ENCODE peak calls at places on chromosome 1, in five cellular contexts. One of them, this sample, is unnamed. For H3K27me3, the result is how much of the 10 kb centered on the place peaks cover.

GRCh38 chr1:210233495-210234253 is 1.1 kb downstream of the SERTAD4 start:
- DNase-seq in NT2/D1: peak
- DNase-seq in suprapubic skin: no peak
- DNase-seq in body of pancreas: no peak
- DNase-seq in aorta: peak
- DNase-seq in this sample: peak

GRCh38 chr1:217090073-217090911 is 367.1 kb upstream of the ESRRG start:
- DNase-seq in suprapubic skin: no peak
- DNase-seq in body of pancreas: no peak
- DNase-seq in aorta: no peak
- DNase-seq in NT2/D1: no peak
- DNase-seq in this sample: no peak

GRCh38 chr1:235943581-235944114 is 76.9 kb upstream of the LYST start:
- DNase-seq in suprapubic skin: no peak
- DNase-seq in NT2/D1: no peak
- DNase-seq in body of pancreas: no peak
- DNase-seq in aorta: no peak
- DNase-seq in this sample: peak

GRCh38 chr1:55380313-55380970 is 165.3 kb upstream of the USP24 start:
- DNase-seq in body of pancreas: no peak
- DNase-seq in suprapubic skin: no peak
- DNase-seq in aorta: peak
- DNase-seq in NT2/D1: no peak
- DNase-seq in this sample: no peak

GRCh38 chr1:54325705-54326461 is 80.3 kb downstream of the SSBP3 start:
- DNase-seq in body of pancreas: no peak
- DNase-seq in suprapubic skin: no peak
- DNase-seq in aorta: no peak
- DNase-seq in NT2/D1: no peak
- DNase-seq in this sample: no peak

GRCh38 chr1:68232354-68233148 is at the start of gene WLS:
- DNase-seq in body of pancreas: peak
- DNase-seq in NT2/D1: peak
- DNase-seq in suprapubic skin: peak
- DNase-seq in aorta: peak
- DNase-seq in this sample: peak

GRCh38 chr1:199751524-199751923 is 276.0 kb upstream of the NR5A2 start:
- DNase-seq in aorta: no peak
- DNase-seq in NT2/D1: no peak
- DNase-seq in body of pancreas: no peak
- DNase-seq in suprapubic skin: no peak
- DNase-seq in this sample: no peak

GRCh38 chr1:65478379-65479026 is 58.0 kb downstream of the LEPR start:
- DNase-seq in suprapubic skin: no peak
- DNase-seq in body of pancreas: no peak
- DNase-seq in NT2/D1: no peak
- DNase-seq in aorta: no peak
- DNase-seq in this sample: no peak

GRCh38 chr1:161086457-161086856 is 2.9 kb downstream of the NECTIN4 start:
- DNase-seq in body of pancreas: no peak
- DNase-seq in suprapubic skin: peak
- DNase-seq in NT2/D1: peak
- DNase-seq in aorta: no peak
- DNase-seq in this sample: no peak

GRCh38 chr1:241950390-241950789 is 7.2 kb upstream of the BECN2 start:
- DNase-seq in body of pancreas: no peak
- DNase-seq in suprapubic skin: no peak
- DNase-seq in NT2/D1: no peak
- DNase-seq in aorta: no peak
- DNase-seq in this sample: peak

GRCh38 chr1:157302724-157303123 is 164.5 kb upstream of the ETV3 start:
- DNase-seq in NT2/D1: no peak
- DNase-seq in aorta: no peak
- DNase-seq in suprapubic skin: no peak
- DNase-seq in body of pancreas: no peak
- DNase-seq in this sample: no peak

GRCh38 chr1:42777860-42778259 is 6.9 kb upstream of the TMEM269 start:
- DNase-seq in suprapubic skin: no peak
- DNase-seq in body of pancreas: no peak
- DNase-seq in aorta: no peak
- DNase-seq in NT2/D1: peak
- DNase-seq in this sample: peak

GRCh38 chr1:6448749-6449631 is 17.0 kb downstream of the TNFRSF25 start:
- DNase-seq in aorta: no peak
- DNase-seq in body of pancreas: no peak
- DNase-seq in suprapubic skin: no peak
- DNase-seq in NT2/D1: no peak
- DNase-seq in this sample: no peak

GRCh38 chr1:183245366-183245765 is 59.3 kb downstream of the LAMC2 start:
- DNase-seq in NT2/D1: no peak
- DNase-seq in aorta: no peak
- DNase-seq in body of pancreas: no peak
- DNase-seq in suprapubic skin: no peak
- DNase-seq in this sample: peak
- H3K27me3 ChIP-seq in NT2/D1: under half
- H3K27me3 ChIP-seq in aorta: under half
- H3K27me3 ChIP-seq in body of pancreas: under half
- H3K27me3 ChIP-seq in suprapubic skin: under half
- H3K27me3 ChIP-seq in this sample: under half

GRCh38 chr1:14682941-14683340 is 84.5 kb downstream of the KAZN start:
- DNase-seq in NT2/D1: no peak
- DNase-seq in body of pancreas: no peak
- DNase-seq in aorta: no peak
- DNase-seq in suprapubic skin: no peak
- DNase-seq in this sample: no peak
- H3K27me3 ChIP-seq in NT2/D1: under half
- H3K27me3 ChIP-seq in body of pancreas: under half
- H3K27me3 ChIP-seq in aorta: under half
- H3K27me3 ChIP-seq in suprapubic skin: under half
- H3K27me3 ChIP-seq in this sample: under half

DNA sequence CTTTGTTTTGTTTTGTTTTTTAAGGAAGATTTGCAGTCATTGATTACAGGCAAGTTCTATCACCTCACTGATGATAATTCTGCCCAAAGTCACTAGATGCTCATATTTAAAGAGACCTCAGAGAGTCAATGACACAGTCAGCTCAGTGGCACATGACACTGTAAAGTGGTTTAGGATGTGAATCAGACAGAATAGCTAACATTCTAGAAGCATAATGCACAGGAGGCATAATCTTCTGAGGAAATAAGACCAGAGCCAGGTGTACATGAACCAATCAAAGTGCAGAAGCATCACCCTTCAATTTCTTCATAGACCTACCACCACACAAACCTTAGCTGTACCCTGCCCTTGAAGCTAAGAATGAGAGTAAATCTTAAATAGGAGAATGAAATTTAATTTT is 268.5 kb downstream of the BRINP2 start:
- DNase-seq in body of pancreas: no peak
- DNase-seq in suprapubic skin: no peak
- DNase-seq in NT2/D1: no peak
- DNase-seq in aorta: no peak
- DNase-seq in this sample: peak
- H3K27me3 ChIP-seq in body of pancreas: under half
- H3K27me3 ChIP-seq in suprapubic skin: under half
- H3K27me3 ChIP-seq in NT2/D1: under half
- H3K27me3 ChIP-seq in aorta: under half
- H3K27me3 ChIP-seq in this sample: under half

GRCh38 chr1:3389093-3389833 is 65.2 kb upstream of the ARHGEF16 start:
- DNase-seq in suprapubic skin: no peak
- DNase-seq in aorta: no peak
- DNase-seq in NT2/D1: no peak
- DNase-seq in body of pancreas: no peak
- DNase-seq in this sample: no peak
- H3K27me3 ChIP-seq in suprapubic skin: half or more
- H3K27me3 ChIP-seq in aorta: under half
- H3K27me3 ChIP-seq in NT2/D1: under half
- H3K27me3 ChIP-seq in body of pancreas: under half
- H3K27me3 ChIP-seq in this sample: under half

GRCh38 chr1:109468903-109469302 is 2.6 kb downstream of the SYPL2 start:
- DNase-seq in body of pancreas: no peak
- DNase-seq in NT2/D1: no peak
- DNase-seq in aorta: no peak
- DNase-seq in suprapubic skin: no peak
- DNase-seq in this sample: no peak

GRCh38 chr1:109470245-109470644 is 3.9 kb downstream of the SYPL2 start:
- DNase-seq in aorta: no peak
- DNase-seq in suprapubic skin: no peak
- DNase-seq in NT2/D1: no peak
- DNase-seq in body of pancreas: no peak
- DNase-seq in this sample: no peak

GRCh38 chr1:109466440-109467300 is at the start of gene SYPL2:
- DNase-seq in aorta: peak
- DNase-seq in suprapubic skin: no peak
- DNase-seq in body of pancreas: peak
- DNase-seq in NT2/D1: peak
- DNase-seq in this sample: no peak

GRCh38 chr1:109467301-109467777 is 993 bp downstream of the SYPL2 start:
- DNase-seq in body of pancreas: no peak
- DNase-seq in NT2/D1: no peak
- DNase-seq in aorta: no peak
- DNase-seq in suprapubic skin: no peak
- DNase-seq in this sample: no peak

GRCh38 chr1:109466100-109466439 is 276 bp upstream of the SYPL2 start:
- DNase-seq in NT2/D1: no peak
- DNase-seq in suprapubic skin: no peak
- DNase-seq in aorta: no peak
- DNase-seq in body of pancreas: no peak
- DNase-seq in this sample: no peak
- H3K27me3 ChIP-seq in NT2/D1: under half
- H3K27me3 ChIP-seq in suprapubic skin: half or more
- H3K27me3 ChIP-seq in aorta: under half
- H3K27me3 ChIP-seq in body of pancreas: under half
- H3K27me3 ChIP-seq in this sample: half or more

DNA sequence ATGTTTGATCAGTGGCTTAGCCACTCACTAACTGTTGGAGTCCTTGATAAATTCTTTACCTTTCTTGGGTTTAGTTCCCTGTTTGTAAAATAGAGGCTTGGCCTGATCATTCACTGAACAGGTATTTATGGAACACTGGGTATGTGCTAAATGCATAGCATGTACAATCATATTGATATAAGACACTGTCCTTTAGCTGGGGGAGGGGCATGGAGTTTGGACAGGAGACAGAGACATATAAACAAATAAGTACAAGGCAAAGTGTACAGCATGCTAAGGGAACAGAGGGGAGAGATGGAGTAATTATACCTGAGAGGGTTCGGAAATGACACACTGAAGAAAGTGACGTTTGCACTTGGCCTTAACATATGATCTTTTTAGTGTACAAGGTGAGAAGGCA is 124.3 kb upstream of the CACNA1E start:
- DNase-seq in NT2/D1: no peak
- DNase-seq in body of pancreas: no peak
- DNase-seq in suprapubic skin: no peak
- DNase-seq in aorta: no peak
- DNase-seq in this sample: no peak
- H3K27me3 ChIP-seq in NT2/D1: under half
- H3K27me3 ChIP-seq in body of pancreas: under half
- H3K27me3 ChIP-seq in suprapubic skin: under half
- H3K27me3 ChIP-seq in aorta: under half
- H3K27me3 ChIP-seq in this sample: under half

GRCh38 chr1:28819020-28819419 is 7.0 kb downstream of the OPRD1 start:
- DNase-seq in NT2/D1: no peak
- DNase-seq in aorta: no peak
- DNase-seq in body of pancreas: no peak
- DNase-seq in suprapubic skin: no peak
- DNase-seq in this sample: no peak
- H3K27me3 ChIP-seq in NT2/D1: under half
- H3K27me3 ChIP-seq in aorta: under half
- H3K27me3 ChIP-seq in body of pancreas: under half
- H3K27me3 ChIP-seq in suprapubic skin: half or more
- H3K27me3 ChIP-seq in this sample: under half

GRCh38 chr1:231184891-231185290 is 23.0 kb downstream of the TRIM67 start:
- DNase-seq in NT2/D1: no peak
- DNase-seq in aorta: no peak
- DNase-seq in suprapubic skin: no peak
- DNase-seq in body of pancreas: no peak
- DNase-seq in this sample: no peak

GRCh38 chr1:231187556-231187955 is 25.7 kb downstream of the TRIM67 start:
- DNase-seq in aorta: no peak
- DNase-seq in NT2/D1: no peak
- DNase-seq in suprapubic skin: no peak
- DNase-seq in body of pancreas: no peak
- DNase-seq in this sample: no peak

GRCh38 chr1:231186356-231187115 is 24.7 kb downstream of the TRIM67 start:
- DNase-seq in NT2/D1: no peak
- DNase-seq in suprapubic skin: no peak
- DNase-seq in body of pancreas: no peak
- DNase-seq in aorta: no peak
- DNase-seq in this sample: no peak

GRCh38 chr1:231183875-231184590 is 22.2 kb downstream of the TRIM67 start:
- DNase-seq in suprapubic skin: no peak
- DNase-seq in aorta: no peak
- DNase-seq in NT2/D1: peak
- DNase-seq in body of pancreas: no peak
- DNase-seq in this sample: no peak

DNA sequence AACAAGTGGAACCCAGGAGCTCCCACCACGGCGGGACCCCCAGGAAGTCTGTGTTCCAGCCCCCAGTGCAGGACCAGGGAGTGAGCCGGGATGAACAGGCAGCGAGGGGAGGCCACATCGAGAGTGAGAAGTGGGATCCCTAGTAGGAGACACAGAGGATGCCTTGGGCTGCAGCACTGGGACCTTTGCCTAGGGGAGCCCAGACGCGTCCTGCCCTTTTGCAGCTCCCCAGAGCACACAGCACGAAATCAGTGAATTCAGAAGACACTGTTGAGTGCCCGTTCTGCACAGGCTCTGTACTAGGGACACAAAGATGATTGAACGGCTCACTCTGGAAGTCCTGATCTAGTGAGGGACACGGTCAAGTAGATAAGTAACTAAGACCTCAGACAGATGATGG is 23.5 kb downstream of the TRIM67 start:
- DNase-seq in NT2/D1: no peak
- DNase-seq in suprapubic skin: no peak
- DNase-seq in body of pancreas: no peak
- DNase-seq in aorta: no peak
- DNase-seq in this sample: no peak
- H3K27me3 ChIP-seq in NT2/D1: under half
- H3K27me3 ChIP-seq in suprapubic skin: half or more
- H3K27me3 ChIP-seq in body of pancreas: under half
- H3K27me3 ChIP-seq in aorta: under half
- H3K27me3 ChIP-seq in this sample: under half